ENCODE peak calls at places on chromosomes 7 and 10, in seven cellular contexts. One of them, this sample, is unnamed. For H3K4me1, the result is how much of the 10 kb centered on the place peaks cover.

GRCh38 chr10:17430647-17431355 is 23.6 kb downstream of the ST8SIA6 start:
- DNase-seq in MM.1S: peak
- DNase-seq in IMR-90: peak
- DNase-seq in mesenchymal stem cell: peak
- DNase-seq in PC-3: peak
- DNase-seq in HCT116: peak
- DNase-seq in fibroblast of lung: peak
- DNase-seq in this sample: peak

GRCh38 chr10:32000937-32001336 is 55.3 kb downstream of the KIF5B start:
- DNase-seq in PC-3: no peak
- DNase-seq in MM.1S: no peak
- DNase-seq in mesenchymal stem cell: peak
- DNase-seq in HCT116: no peak
- DNase-seq in fibroblast of lung: no peak
- DNase-seq in IMR-90: peak
- DNase-seq in this sample: peak

GRCh38 chr7:595621-596010 is 76.0 kb upstream of the PDGFA start:
- DNase-seq in fibroblast of lung: no peak
- DNase-seq in IMR-90: no peak
- DNase-seq in mesenchymal stem cell: no peak
- DNase-seq in HCT116: no peak
- DNase-seq in MM.1S: no peak
- DNase-seq in PC-3: no peak
- DNase-seq in this sample: no peak

GRCh38 chr7:90461216-90461615 is 8.2 kb upstream of the PTTG1IP2 start:
- DNase-seq in MM.1S: no peak
- DNase-seq in HCT116: no peak
- DNase-seq in fibroblast of lung: peak
- DNase-seq in IMR-90: peak
- DNase-seq in mesenchymal stem cell: no peak
- DNase-seq in PC-3: no peak
- DNase-seq in this sample: no peak

GRCh38 chr7:38728145-38728544 is 97.0 kb upstream of the AMPH start:
- DNase-seq in PC-3: peak
- DNase-seq in fibroblast of lung: no peak
- DNase-seq in mesenchymal stem cell: no peak
- DNase-seq in MM.1S: no peak
- DNase-seq in HCT116: no peak
- DNase-seq in IMR-90: peak
- DNase-seq in this sample: peak

GRCh38 chr7:12596225-12596790 is 25.8 kb downstream of the SCIN start:
- DNase-seq in fibroblast of lung: no peak
- DNase-seq in HCT116: no peak
- DNase-seq in MM.1S: no peak
- DNase-seq in IMR-90: no peak
- DNase-seq in mesenchymal stem cell: no peak
- DNase-seq in PC-3: peak
- DNase-seq in this sample: no peak

GRCh38 chr7:73715648-73716317 is 3.7 kb downstream of the STX1A start:
- DNase-seq in MM.1S: no peak
- DNase-seq in HCT116: peak
- DNase-seq in IMR-90: peak
- DNase-seq in mesenchymal stem cell: peak
- DNase-seq in PC-3: peak
- DNase-seq in fibroblast of lung: peak
- DNase-seq in this sample: no peak

GRCh38 chr7:65438593-65438992 is 64.9 kb downstream of the ZNF92 start:
- DNase-seq in mesenchymal stem cell: peak
- DNase-seq in IMR-90: peak
- DNase-seq in fibroblast of lung: peak
- DNase-seq in HCT116: peak
- DNase-seq in MM.1S: no peak
- DNase-seq in PC-3: peak
- DNase-seq in this sample: no peak

GRCh38 chr10:78139336-78139735 is 105.7 kb downstream of the RPS24 start:
- DNase-seq in MM.1S: no peak
- DNase-seq in IMR-90: no peak
- DNase-seq in PC-3: no peak
- DNase-seq in mesenchymal stem cell: no peak
- DNase-seq in HCT116: no peak
- DNase-seq in fibroblast of lung: no peak
- DNase-seq in this sample: no peak

GRCh38 chr7:129782257-129783096 is 170.3 kb downstream of the UBE2H start:
- DNase-seq in MM.1S: no peak
- DNase-seq in mesenchymal stem cell: no peak
- DNase-seq in HCT116: no peak
- DNase-seq in PC-3: no peak
- DNase-seq in IMR-90: no peak
- DNase-seq in fibroblast of lung: no peak
- DNase-seq in this sample: no peak
- H3K4me1 ChIP-seq in MM.1S: under half
- H3K4me1 ChIP-seq in mesenchymal stem cell: under half
- H3K4me1 ChIP-seq in HCT116: under half
- H3K4me1 ChIP-seq in PC-3: under half
- H3K4me1 ChIP-seq in IMR-90: under half
- H3K4me1 ChIP-seq in fibroblast of lung: under half
- H3K4me1 ChIP-seq in this sample: under half

DNA sequence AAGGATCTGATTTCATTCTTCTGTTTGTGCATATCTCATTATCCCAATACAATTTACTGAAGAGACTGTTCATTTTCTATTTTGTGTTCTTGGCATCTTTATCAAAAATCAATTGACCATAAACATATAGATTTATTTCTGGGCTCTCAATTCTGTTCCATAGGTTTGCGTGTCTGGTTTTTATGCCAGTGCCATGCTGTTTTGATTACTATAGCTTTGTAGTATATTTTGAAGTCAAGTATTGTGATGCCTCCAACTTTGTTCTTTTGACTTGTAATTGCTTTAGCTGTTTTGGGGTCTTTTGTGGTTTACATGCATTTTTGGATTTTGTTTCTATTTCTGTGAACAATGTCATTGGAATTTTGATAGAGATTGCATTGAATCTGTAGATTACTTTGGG is 278.8 kb downstream of the GPR158 start:
- DNase-seq in fibroblast of lung: no peak
- DNase-seq in mesenchymal stem cell: no peak
- DNase-seq in MM.1S: no peak
- DNase-seq in PC-3: no peak
- DNase-seq in HCT116: no peak
- DNase-seq in IMR-90: no peak
- DNase-seq in this sample: no peak
- H3K9ac ChIP-seq in fibroblast of lung: no peak
- H3K9ac ChIP-seq in mesenchymal stem cell: no peak
- H3K9ac ChIP-seq in MM.1S: no peak
- H3K9ac ChIP-seq in PC-3: no peak
- H3K9ac ChIP-seq in HCT116: no peak
- H3K9ac ChIP-seq in IMR-90: no peak
- H3K9ac ChIP-seq in this sample: no peak

DNA sequence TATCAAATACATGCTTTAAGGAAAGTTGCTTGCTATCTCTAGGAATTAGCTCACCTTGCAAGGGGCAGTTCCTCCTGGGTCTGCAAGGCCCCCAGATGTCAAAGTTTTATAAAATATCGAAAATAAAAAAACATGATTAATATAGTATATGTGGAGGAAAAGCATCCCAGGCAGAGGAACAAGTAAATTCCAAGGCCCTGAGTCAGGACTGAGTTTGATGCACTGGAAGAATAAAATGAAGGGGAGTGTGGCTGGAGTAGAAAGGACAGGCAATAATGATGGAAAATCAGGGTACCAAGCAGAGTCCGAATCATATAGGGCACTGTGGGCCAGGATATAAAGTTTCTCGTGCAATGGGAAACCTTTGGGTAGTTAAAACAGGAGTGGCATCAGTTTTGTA is 112.4 kb upstream of the EEPD1 start:
- DNase-seq in MM.1S: no peak
- DNase-seq in HCT116: no peak
- DNase-seq in IMR-90: peak
- DNase-seq in PC-3: peak
- DNase-seq in fibroblast of lung: peak
- DNase-seq in mesenchymal stem cell: no peak
- DNase-seq in this sample: no peak
- H3K4me1 ChIP-seq in MM.1S: under half
- H3K4me1 ChIP-seq in HCT116: under half
- H3K4me1 ChIP-seq in IMR-90: under half
- H3K4me1 ChIP-seq in PC-3: under half
- H3K4me1 ChIP-seq in fibroblast of lung: under half
- H3K4me1 ChIP-seq in mesenchymal stem cell: under half
- H3K4me1 ChIP-seq in this sample: under half

GRCh38 chr10:48192916-48193450 is 81.5 kb downstream of the FRMPD2 start:
- DNase-seq in PC-3: no peak
- DNase-seq in fibroblast of lung: no peak
- DNase-seq in IMR-90: no peak
- DNase-seq in MM.1S: no peak
- DNase-seq in mesenchymal stem cell: no peak
- DNase-seq in HCT116: no peak
- DNase-seq in this sample: no peak
- H3K9ac ChIP-seq in PC-3: no peak
- H3K9ac ChIP-seq in fibroblast of lung: no peak
- H3K9ac ChIP-seq in IMR-90: no peak
- H3K9ac ChIP-seq in MM.1S: no peak
- H3K9ac ChIP-seq in mesenchymal stem cell: no peak
- H3K9ac ChIP-seq in HCT116: no peak
- H3K9ac ChIP-seq in this sample: peak

GRCh38 chr7:148699772-148700629 is 1.3 kb downstream of the CUL1 start:
- DNase-seq in MM.1S: peak
- DNase-seq in mesenchymal stem cell: peak
- DNase-seq in PC-3: peak
- DNase-seq in IMR-90: peak
- DNase-seq in fibroblast of lung: peak
- DNase-seq in HCT116: no peak
- DNase-seq in this sample: no peak

GRCh38 chr7:148701414-148701813 is 2.7 kb downstream of the CUL1 start:
- DNase-seq in mesenchymal stem cell: peak
- DNase-seq in PC-3: no peak
- DNase-seq in IMR-90: peak
- DNase-seq in fibroblast of lung: peak
- DNase-seq in HCT116: no peak
- DNase-seq in MM.1S: no peak
- DNase-seq in this sample: no peak

GRCh38 chr7:148698397-148699023 is at the start of gene CUL1:
- DNase-seq in fibroblast of lung: peak
- DNase-seq in MM.1S: peak
- DNase-seq in IMR-90: peak
- DNase-seq in PC-3: peak
- DNase-seq in HCT116: peak
- DNase-seq in mesenchymal stem cell: peak
- DNase-seq in this sample: peak

GRCh38 chr7:148699024-148699771 is 495 bp downstream of the CUL1 start:
- DNase-seq in PC-3: peak
- DNase-seq in fibroblast of lung: peak
- DNase-seq in HCT116: no peak
- DNase-seq in IMR-90: peak
- DNase-seq in MM.1S: peak
- DNase-seq in mesenchymal stem cell: peak
- DNase-seq in this sample: no peak

GRCh38 chr7:148700693-148701092 is 2.0 kb downstream of the CUL1 start:
- DNase-seq in fibroblast of lung: peak
- DNase-seq in IMR-90: peak
- DNase-seq in mesenchymal stem cell: peak
- DNase-seq in MM.1S: peak
- DNase-seq in HCT116: no peak
- DNase-seq in PC-3: peak
- DNase-seq in this sample: no peak
- H3K4me1 ChIP-seq in fibroblast of lung: under half
- H3K4me1 ChIP-seq in IMR-90: under half
- H3K4me1 ChIP-seq in mesenchymal stem cell: under half
- H3K4me1 ChIP-seq in MM.1S: under half
- H3K4me1 ChIP-seq in HCT116: under half
- H3K4me1 ChIP-seq in PC-3: under half
- H3K4me1 ChIP-seq in this sample: under half

GRCh38 chr7:5631752-5632151 is 149.7 kb downstream of the RNF216 start:
- DNase-seq in PC-3: no peak
- DNase-seq in IMR-90: no peak
- DNase-seq in mesenchymal stem cell: no peak
- DNase-seq in MM.1S: no peak
- DNase-seq in HCT116: no peak
- DNase-seq in fibroblast of lung: no peak
- DNase-seq in this sample: no peak

GRCh38 chr7:5631185-5631584 is 150.3 kb downstream of the RNF216 start:
- DNase-seq in fibroblast of lung: no peak
- DNase-seq in IMR-90: no peak
- DNase-seq in mesenchymal stem cell: no peak
- DNase-seq in HCT116: no peak
- DNase-seq in MM.1S: no peak
- DNase-seq in PC-3: no peak
- DNase-seq in this sample: no peak

GRCh38 chr7:5627745-5628547 is 153.5 kb downstream of the RNF216 start:
- DNase-seq in MM.1S: no peak
- DNase-seq in PC-3: no peak
- DNase-seq in mesenchymal stem cell: no peak
- DNase-seq in IMR-90: no peak
- DNase-seq in fibroblast of lung: no peak
- DNase-seq in HCT116: no peak
- DNase-seq in this sample: no peak

GRCh38 chr7:5630670-5631069 is 150.8 kb downstream of the RNF216 start:
- DNase-seq in IMR-90: no peak
- DNase-seq in PC-3: no peak
- DNase-seq in HCT116: no peak
- DNase-seq in fibroblast of lung: no peak
- DNase-seq in mesenchymal stem cell: peak
- DNase-seq in MM.1S: no peak
- DNase-seq in this sample: no peak

DNA sequence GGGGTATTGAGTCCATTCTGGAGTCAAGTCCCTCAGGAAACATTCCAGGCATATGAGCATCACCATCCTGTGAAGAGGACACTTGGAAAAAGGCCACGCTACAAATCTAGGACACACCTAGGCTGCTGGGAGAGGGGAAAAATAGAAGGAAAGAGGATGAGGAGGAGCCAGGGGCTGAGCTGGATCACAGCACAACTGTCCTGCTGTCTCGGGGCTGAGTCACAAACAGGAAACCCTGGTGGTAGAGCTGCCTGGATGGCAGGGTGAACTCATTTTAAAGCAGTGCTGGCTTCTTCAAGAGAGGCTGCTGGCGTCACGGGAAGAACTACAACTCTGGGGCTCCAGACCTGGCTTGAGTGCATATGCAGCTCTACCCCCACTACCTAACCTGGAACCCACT is 151.5 kb downstream of the RNF216 start:
- DNase-seq in fibroblast of lung: peak
- DNase-seq in IMR-90: peak
- DNase-seq in PC-3: peak
- DNase-seq in HCT116: peak
- DNase-seq in mesenchymal stem cell: peak
- DNase-seq in MM.1S: no peak
- DNase-seq in this sample: no peak
- H3K9ac ChIP-seq in fibroblast of lung: no peak
- H3K9ac ChIP-seq in IMR-90: no peak
- H3K9ac ChIP-seq in PC-3: no peak
- H3K9ac ChIP-seq in HCT116: peak
- H3K9ac ChIP-seq in mesenchymal stem cell: peak
- H3K9ac ChIP-seq in MM.1S: no peak
- H3K9ac ChIP-seq in this sample: no peak

GRCh38 chr10:119736220-119736619 is 10.4 kb downstream of the INPP5F start:
- DNase-seq in PC-3: no peak
- DNase-seq in fibroblast of lung: no peak
- DNase-seq in HCT116: no peak
- DNase-seq in MM.1S: no peak
- DNase-seq in IMR-90: no peak
- DNase-seq in mesenchymal stem cell: no peak
- DNase-seq in this sample: no peak
- H3K4me1 ChIP-seq in PC-3: under half
- H3K4me1 ChIP-seq in fibroblast of lung: under half
- H3K4me1 ChIP-seq in HCT116: half or more
- H3K4me1 ChIP-seq in MM.1S: under half
- H3K4me1 ChIP-seq in IMR-90: under half
- H3K4me1 ChIP-seq in mesenchymal stem cell: under half
- H3K4me1 ChIP-seq in this sample: under half

This sample was measured in NT2/D1.